ENCODE peak calls at places on chromosomes 2 and 18, in eight cellular contexts. V is left lung; F is pancreas; K is iPS DF 6.9; H is fibroblast of lung; U is CD8-positive, alpha-beta memory T cell; S is tibial artery; E is SJSA1. T is an unnamed sample. For H3K36me3, the result is how much of the 10 kb centered on the place peaks cover.

GRCh38 chr2:124804014-124804940 is 779.2 kb downstream of the CNTNAP5 start:
- DNase-seq in V (no peak), F (no peak), K (peak), H (peak), U (no peak), S (no peak), E (no peak), T (no peak)

GRCh38 chr2:178474560-178474959 is 3.8 kb downstream of the FKBP7 start:
- DNase-seq in V (no peak), F (no peak), K (no peak), H (no peak), U (no peak), S (no peak), E (no peak), T (no peak)

GRCh38 chr2:203646266-203646864 is 60.1 kb upstream of the CD28 start:
- DNase-seq in V (no peak), F (no peak), K (no peak), H (no peak), U (no peak), S (no peak), E (no peak), T (no peak)

GRCh38 chr2:88016086-88016947 is at the start of gene RNU2-63P:
- DNase-seq in V (peak), F (peak), K (no peak), H (peak), U (peak), S (peak), E (peak), T (peak)

GRCh38 chr2:217947341-217948316 is 55.2 kb downstream of the TNS1 start:
- DNase-seq in V (no peak), F (no peak), K (no peak), H (no peak), U (no peak), S (no peak), E (no peak), T (no peak)

GRCh38 chr2:24115057-24115456 is 8.1 kb downstream of the PFN4 start:
- DNase-seq in V (no peak), F (no peak), K (no peak), H (no peak), U (no peak), S (no peak), E (no peak), T (no peak)

GRCh38 chr18:49339146-49339545 is 121.3 kb downstream of the DYM start:
- DNase-seq in V (no peak), F (no peak), K (no peak), H (no peak), U (no peak), S (no peak), E (no peak), T (no peak)

GRCh38 chr2:43266692-43267091 is 40.3 kb upstream of the ZFP36L2 start:
- DNase-seq in V (peak), F (no peak), K (no peak), H (no peak), U (no peak), S (peak), E (peak), T (no peak)

GRCh38 chr2:172293952-172294351 is 133.4 kb upstream of the ITGA6 start:
- DNase-seq in V (no peak), F (peak), K (no peak), H (peak), U (no peak), S (peak), E (no peak), T (no peak)

GRCh38 chr2:147646999-147647588 is 197.7 kb upstream of the ACVR2A start:
- DNase-seq in V (no peak), F (no peak), K (no peak), H (peak), U (no peak), S (no peak), E (no peak), T (no peak)

GRCh38 chr2:149099298-149099697 is 60.8 kb downstream of the LYPD6B start:
- DNase-seq in V (no peak), F (no peak), K (no peak), H (no peak), U (no peak), S (no peak), E (no peak), T (no peak)

GRCh38 chr2:20940856-20941255 is 103.0 kb downstream of the APOB start:
- DNase-seq in V (no peak), F (no peak), K (no peak), H (no peak), U (no peak), S (no peak), E (no peak), T (no peak)

GRCh38 chr2:7915302-7916200 is 766.3 kb upstream of the ID2 start:
- DNase-seq in V (no peak), F (no peak), K (no peak), H (no peak), U (no peak), S (no peak), E (no peak), T (no peak)

GRCh38 chr2:169585673-169586072 is 1.5 kb downstream of the PPIG start:
- DNase-seq in V (no peak), F (no peak), K (no peak), H (no peak), U (no peak), S (no peak), E (no peak), T (no peak)

GRCh38 chr2:174863183-174863582 is 98.9 kb upstream of the CHRNA1 start:
- DNase-seq in V (no peak), F (no peak), K (no peak), H (no peak), U (no peak), S (no peak), E (no peak), T (no peak)

GRCh38 chr2:65431417-65432226 is 777 bp downstream of the SPRED2 start:
- DNase-seq in V (peak), F (peak), K (no peak), H (peak), U (peak), S (peak), E (peak), T (no peak)

GRCh38 chr2:33377048-33377447 is 99.4 kb upstream of the RASGRP3 start:
- DNase-seq in V (no peak), F (no peak), K (no peak), H (no peak), U (no peak), S (peak), E (no peak), T (no peak)

GRCh38 chr2:84474176-84474575 is 15.1 kb upstream of the SUCLG1 start:
- DNase-seq in V (no peak), F (no peak), K (no peak), H (no peak), U (no peak), S (no peak), E (no peak), T (no peak)

GRCh38 chr2:191478754-191479679 is 198.9 kb upstream of the NABP1 start:
- DNase-seq in V (no peak), F (peak), K (no peak), H (peak), U (no peak), S (peak), E (no peak), T (no peak)

GRCh38 chr2:166725907-166726306 is 162.4 kb upstream of the XIRP2 start:
- DNase-seq in V (no peak), F (no peak), K (no peak), H (no peak), U (no peak), S (no peak), E (no peak), T (no peak)

GRCh38 chr2:212245868-212246267 is 292.7 kb downstream of the ERBB4 start:
- DNase-seq in V (no peak), F (no peak), K (no peak), H (no peak), U (no peak), S (no peak), E (no peak), T (no peak)

GRCh38 chr2:240620149-240620731 is 5.0 kb upstream of the GPR35 start:
- DNase-seq in V (peak), F (no peak), K (no peak), H (no peak), U (no peak), S (peak), E (no peak), T (no peak)

GRCh38 chr2:55283083-55283482 is 14.1 kb upstream of the MTIF2 start:
- DNase-seq in V (no peak), F (no peak), K (no peak), H (no peak), U (no peak), S (no peak), E (no peak), T (no peak)

GRCh38 chr2:206561962-206562361 is 80.3 kb upstream of the FAM237A start:
- DNase-seq in V (no peak), F (no peak), K (no peak), H (no peak), U (no peak), S (no peak), E (no peak), T (no peak)

GRCh38 chr2:88187038-88187676 is 17.0 kb downstream of the THNSL2 start:
- DNase-seq in V (no peak), F (peak), K (peak), H (peak), U (no peak), S (peak), E (no peak), T (no peak)

GRCh38 chr2:62797107-62797506 is 91.6 kb downstream of the EHBP1 start:
- DNase-seq in V (no peak), F (no peak), K (no peak), H (no peak), U (no peak), S (no peak), E (no peak), T (no peak)
- H3K36me3 ChIP-seq in V (under half), F (under half), K (under half), H (under half), U (under half), S (under half), E (under half), T (under half)

DNA sequence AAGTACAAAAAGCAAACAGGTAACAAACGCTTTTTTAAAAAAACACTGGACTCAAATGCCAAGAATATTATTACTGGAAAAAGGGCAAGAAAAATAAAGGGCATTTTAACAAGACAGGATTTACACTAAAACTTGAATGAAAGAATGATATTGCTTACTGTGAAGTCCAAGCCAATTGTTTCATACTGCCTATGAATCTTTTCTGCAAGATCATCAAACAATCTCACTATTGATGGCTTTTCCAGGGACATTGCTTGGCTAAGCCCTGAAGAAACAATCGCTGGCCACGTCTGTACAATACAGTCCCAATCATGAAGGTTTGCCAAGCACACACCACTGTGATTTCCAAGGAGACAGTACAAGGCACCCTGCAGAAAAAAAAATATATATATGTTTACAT is 41.4 kb upstream of the GPR75 start:
- DNase-seq in V (no peak), F (no peak), K (no peak), H (no peak), U (no peak), S (no peak), E (no peak), T (no peak)
- H3K36me3 ChIP-seq in V (under half), F (under half), K (under half), H (under half), U (under half), S (half or more), E (half or more), T (under half)

DNA sequence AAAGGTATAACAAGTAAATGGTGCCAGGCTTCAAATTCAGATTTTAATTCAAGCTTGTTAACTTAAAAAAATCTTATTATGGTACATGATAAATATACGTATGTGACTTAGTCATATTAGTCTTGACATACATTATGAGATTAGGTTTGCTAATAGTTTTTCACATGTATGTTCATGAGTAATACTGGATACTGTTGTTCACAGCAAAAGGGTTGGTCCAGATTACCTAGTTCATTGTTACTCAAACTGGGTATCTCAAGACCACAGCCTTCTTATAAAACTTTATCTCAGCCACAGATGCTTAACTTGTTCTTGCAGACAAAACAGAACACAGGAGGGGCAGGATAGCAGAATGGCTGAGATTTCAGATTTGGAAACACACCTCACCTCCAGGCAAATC is 26.8 kb downstream of the VPS4B start:
- DNase-seq in V (no peak), F (no peak), K (no peak), H (no peak), U (no peak), S (no peak), E (no peak), T (no peak)
- H3K36me3 ChIP-seq in V (under half), F (under half), K (under half), H (under half), U (under half), S (half or more), E (half or more), T (under half)

GRCh38 chr2:143833258-143833657 is 686.7 kb downstream of the ZEB2 start:
- DNase-seq in V (no peak), F (no peak), K (no peak), H (no peak), U (no peak), S (no peak), E (no peak), T (no peak)
- H3K36me3 ChIP-seq in V (under half), F (under half), K (under half), H (under half), U (under half), S (under half), E (under half), T (under half)

DNA sequence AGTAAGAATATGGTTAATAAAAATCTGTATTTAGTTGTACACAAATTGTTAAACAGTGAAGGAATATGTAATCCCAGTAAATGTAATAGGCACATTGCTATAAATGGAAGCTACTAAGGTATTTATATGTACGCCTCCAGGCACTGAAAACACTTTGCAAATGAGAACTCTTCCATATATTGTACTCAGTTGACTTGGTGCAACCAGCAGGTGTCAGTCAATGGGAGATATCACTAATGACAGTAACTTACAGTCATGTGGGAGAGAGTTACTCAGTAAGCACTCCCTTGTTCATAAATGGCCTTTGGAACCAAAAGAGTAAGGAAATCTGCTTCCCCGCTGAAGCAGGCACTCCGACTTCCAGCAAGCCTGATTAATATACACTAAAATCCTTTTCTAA is 5.9 kb downstream of the MDH1 start:
- DNase-seq in V (no peak), F (no peak), K (no peak), H (no peak), U (no peak), S (no peak), E (no peak), T (no peak)
- H3K36me3 ChIP-seq in V (under half), F (under half), K (under half), H (under half), U (under half), S (under half), E (under half), T (under half)

DNA sequence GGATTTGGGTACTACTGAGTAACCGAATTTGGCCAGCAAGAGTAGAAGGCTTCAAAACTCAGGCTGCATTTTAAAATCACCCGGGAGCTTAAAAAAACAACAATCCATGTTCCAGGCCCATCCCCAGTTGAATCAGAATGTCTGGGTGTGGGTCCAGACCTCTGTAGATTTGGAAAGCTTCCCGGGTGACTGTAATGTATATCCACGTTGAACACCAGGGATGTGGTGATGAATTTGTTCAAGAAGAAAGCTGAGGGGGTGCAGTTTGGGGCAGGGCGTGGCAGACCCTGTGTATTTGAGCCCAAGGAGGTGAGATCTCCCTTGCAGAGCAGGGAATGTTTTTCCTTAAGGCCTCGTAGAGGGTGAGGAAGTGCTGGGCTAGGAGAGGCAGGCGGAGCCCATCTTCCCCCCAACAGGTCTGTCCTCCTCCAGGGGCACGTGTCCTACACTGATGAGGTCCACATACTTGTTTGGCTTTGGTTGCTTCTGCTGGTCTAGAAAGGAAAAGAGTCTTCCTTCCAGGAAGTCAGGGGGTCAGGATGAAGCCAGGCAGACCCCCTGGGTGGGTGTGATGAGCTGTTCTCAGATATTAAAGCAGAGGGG is 5.8 kb downstream of the SH3BP4 start:
- DNase-seq in V (no peak), F (no peak), K (no peak), H (peak), U (no peak), S (no peak), E (no peak), T (no peak)
- H3K36me3 ChIP-seq in V (under half), F (under half), K (under half), H (under half), U (under half), S (under half), E (half or more), T (under half)